ENCODE peak calls at places on chromosomes 1 and 21, in ten cellular contexts. One of them, this sample, is unnamed.

GRCh38 chr1:83717785-83718184 is 281.1 kb downstream of the TTLL7 start:
- DNase-seq in transverse colon: no peak
- DNase-seq in psoas muscle: no peak
- DNase-seq in HepG2: no peak
- DNase-seq in ovary: no peak
- DNase-seq in epithelial cell of esophagus: no peak
- DNase-seq in lower leg skin: no peak
- DNase-seq in left lung: no peak
- DNase-seq in left ventricle myocardium inferior: no peak
- DNase-seq in sigmoid colon: no peak
- DNase-seq in this sample: no peak

GRCh38 chr1:227886993-227887696 is 60.6 kb downstream of the WNT9A start:
- DNase-seq in transverse colon: peak
- DNase-seq in psoas muscle: no peak
- DNase-seq in HepG2: no peak
- DNase-seq in ovary: peak
- DNase-seq in epithelial cell of esophagus: no peak
- DNase-seq in lower leg skin: peak
- DNase-seq in left lung: peak
- DNase-seq in left ventricle myocardium inferior: peak
- DNase-seq in sigmoid colon: peak
- DNase-seq in this sample: peak

GRCh38 chr1:207820568-207821463 is 69.0 kb downstream of the CD46 start:
- DNase-seq in transverse colon: no peak
- DNase-seq in psoas muscle: no peak
- DNase-seq in HepG2: no peak
- DNase-seq in ovary: no peak
- DNase-seq in epithelial cell of esophagus: no peak
- DNase-seq in lower leg skin: no peak
- DNase-seq in left lung: no peak
- DNase-seq in left ventricle myocardium inferior: no peak
- DNase-seq in sigmoid colon: peak
- DNase-seq in this sample: no peak

GRCh38 chr1:22383526-22384291 is 67.9 kb upstream of the ZBTB40 start:
- DNase-seq in transverse colon: no peak
- DNase-seq in psoas muscle: no peak
- DNase-seq in HepG2: no peak
- DNase-seq in ovary: no peak
- DNase-seq in epithelial cell of esophagus: no peak
- DNase-seq in lower leg skin: no peak
- DNase-seq in left lung: no peak
- DNase-seq in left ventricle myocardium inferior: no peak
- DNase-seq in sigmoid colon: no peak
- DNase-seq in this sample: peak

GRCh38 chr1:58447047-58447446 is 99.5 kb downstream of the OMA1 start:
- DNase-seq in transverse colon: no peak
- DNase-seq in psoas muscle: no peak
- DNase-seq in HepG2: no peak
- DNase-seq in ovary: no peak
- DNase-seq in epithelial cell of esophagus: peak
- DNase-seq in lower leg skin: no peak
- DNase-seq in left lung: no peak
- DNase-seq in left ventricle myocardium inferior: no peak
- DNase-seq in sigmoid colon: no peak
- DNase-seq in this sample: no peak

GRCh38 chr1:54884135-54884586 is 2.8 kb downstream of the DHCR24 start:
- DNase-seq in transverse colon: no peak
- DNase-seq in psoas muscle: no peak
- DNase-seq in HepG2: peak
- DNase-seq in ovary: no peak
- DNase-seq in epithelial cell of esophagus: no peak
- DNase-seq in lower leg skin: no peak
- DNase-seq in left lung: no peak
- DNase-seq in left ventricle myocardium inferior: no peak
- DNase-seq in sigmoid colon: no peak
- DNase-seq in this sample: no peak

GRCh38 chr1:40239626-40240025 is 8.1 kb upstream of the TMCO2 start:
- DNase-seq in transverse colon: no peak
- DNase-seq in psoas muscle: no peak
- DNase-seq in HepG2: no peak
- DNase-seq in ovary: no peak
- DNase-seq in epithelial cell of esophagus: no peak
- DNase-seq in lower leg skin: no peak
- DNase-seq in left lung: no peak
- DNase-seq in left ventricle myocardium inferior: no peak
- DNase-seq in sigmoid colon: no peak
- DNase-seq in this sample: no peak

GRCh38 chr1:117732065-117732789 is 126.4 kb downstream of the TENT5C start:
- DNase-seq in transverse colon: no peak
- DNase-seq in psoas muscle: no peak
- DNase-seq in HepG2: no peak
- DNase-seq in ovary: no peak
- DNase-seq in epithelial cell of esophagus: no peak
- DNase-seq in lower leg skin: no peak
- DNase-seq in left lung: no peak
- DNase-seq in left ventricle myocardium inferior: no peak
- DNase-seq in sigmoid colon: no peak
- DNase-seq in this sample: no peak

GRCh38 chr1:11703357-11704225 is 12.1 kb downstream of the DRAXIN start:
- DNase-seq in transverse colon: no peak
- DNase-seq in psoas muscle: no peak
- DNase-seq in HepG2: no peak
- DNase-seq in ovary: no peak
- DNase-seq in epithelial cell of esophagus: no peak
- DNase-seq in lower leg skin: no peak
- DNase-seq in left lung: no peak
- DNase-seq in left ventricle myocardium inferior: no peak
- DNase-seq in sigmoid colon: no peak
- DNase-seq in this sample: no peak

GRCh38 chr1:240906477-240906876 is 294.5 kb upstream of the GREM2 start:
- DNase-seq in transverse colon: peak
- DNase-seq in psoas muscle: no peak
- DNase-seq in HepG2: no peak
- DNase-seq in ovary: no peak
- DNase-seq in epithelial cell of esophagus: no peak
- DNase-seq in lower leg skin: no peak
- DNase-seq in left lung: no peak
- DNase-seq in left ventricle myocardium inferior: no peak
- DNase-seq in sigmoid colon: no peak
- DNase-seq in this sample: no peak

GRCh38 chr1:107477233-107477632 is 336.4 kb downstream of the NTNG1 start:
- DNase-seq in transverse colon: no peak
- DNase-seq in psoas muscle: no peak
- DNase-seq in HepG2: no peak
- DNase-seq in ovary: no peak
- DNase-seq in epithelial cell of esophagus: no peak
- DNase-seq in lower leg skin: no peak
- DNase-seq in left lung: no peak
- DNase-seq in left ventricle myocardium inferior: no peak
- DNase-seq in sigmoid colon: no peak
- DNase-seq in this sample: no peak

GRCh38 chr1:23452011-23452411 is 27.5 kb upstream of the TCEA3 start:
- DNase-seq in transverse colon: peak
- DNase-seq in psoas muscle: peak
- DNase-seq in HepG2: no peak
- DNase-seq in ovary: no peak
- DNase-seq in epithelial cell of esophagus: peak
- DNase-seq in lower leg skin: peak
- DNase-seq in left lung: peak
- DNase-seq in left ventricle myocardium inferior: no peak
- DNase-seq in sigmoid colon: peak
- DNase-seq in this sample: no peak

GRCh38 chr1:246591958-246592357 is 25.7 kb downstream of the CNST start:
- DNase-seq in transverse colon: peak
- DNase-seq in psoas muscle: no peak
- DNase-seq in HepG2: no peak
- DNase-seq in ovary: no peak
- DNase-seq in epithelial cell of esophagus: no peak
- DNase-seq in lower leg skin: no peak
- DNase-seq in left lung: no peak
- DNase-seq in left ventricle myocardium inferior: no peak
- DNase-seq in sigmoid colon: no peak
- DNase-seq in this sample: no peak

GRCh38 chr1:24930703-24931480 is 816 bp upstream of the RUNX3 start:
- DNase-seq in transverse colon: no peak
- DNase-seq in psoas muscle: no peak
- DNase-seq in HepG2: no peak
- DNase-seq in ovary: no peak
- DNase-seq in epithelial cell of esophagus: no peak
- DNase-seq in lower leg skin: no peak
- DNase-seq in left lung: no peak
- DNase-seq in left ventricle myocardium inferior: no peak
- DNase-seq in sigmoid colon: no peak
- DNase-seq in this sample: no peak

GRCh38 chr1:24932725-24933294 is 2.7 kb upstream of the RUNX3 start:
- DNase-seq in transverse colon: no peak
- DNase-seq in psoas muscle: no peak
- DNase-seq in HepG2: no peak
- DNase-seq in ovary: no peak
- DNase-seq in epithelial cell of esophagus: no peak
- DNase-seq in lower leg skin: no peak
- DNase-seq in left lung: no peak
- DNase-seq in left ventricle myocardium inferior: no peak
- DNase-seq in sigmoid colon: no peak
- DNase-seq in this sample: no peak

GRCh38 chr1:24931481-24932221 is 1.6 kb upstream of the RUNX3 start:
- DNase-seq in transverse colon: no peak
- DNase-seq in psoas muscle: no peak
- DNase-seq in HepG2: no peak
- DNase-seq in ovary: no peak
- DNase-seq in epithelial cell of esophagus: no peak
- DNase-seq in lower leg skin: no peak
- DNase-seq in left lung: no peak
- DNase-seq in left ventricle myocardium inferior: no peak
- DNase-seq in sigmoid colon: no peak
- DNase-seq in this sample: no peak

GRCh38 chr1:24933468-24933867 is 3.4 kb upstream of the RUNX3 start:
- DNase-seq in transverse colon: no peak
- DNase-seq in psoas muscle: no peak
- DNase-seq in HepG2: no peak
- DNase-seq in ovary: no peak
- DNase-seq in epithelial cell of esophagus: no peak
- DNase-seq in lower leg skin: no peak
- DNase-seq in left lung: no peak
- DNase-seq in left ventricle myocardium inferior: no peak
- DNase-seq in sigmoid colon: peak
- DNase-seq in this sample: no peak

GRCh38 chr1:24932284-24932683 is 2.2 kb upstream of the RUNX3 start:
- DNase-seq in transverse colon: peak
- DNase-seq in psoas muscle: peak
- DNase-seq in HepG2: no peak
- DNase-seq in ovary: no peak
- DNase-seq in epithelial cell of esophagus: peak
- DNase-seq in lower leg skin: no peak
- DNase-seq in left lung: peak
- DNase-seq in left ventricle myocardium inferior: peak
- DNase-seq in sigmoid colon: no peak
- DNase-seq in this sample: peak
- H3K4me3 ChIP-seq in transverse colon: peak
- H3K4me3 ChIP-seq in psoas muscle: peak
- H3K4me3 ChIP-seq in HepG2: peak
- H3K4me3 ChIP-seq in ovary: no peak
- H3K4me3 ChIP-seq in epithelial cell of esophagus: no peak
- H3K4me3 ChIP-seq in lower leg skin: no peak
- H3K4me3 ChIP-seq in left lung: peak
- H3K4me3 ChIP-seq in left ventricle myocardium inferior: peak
- H3K4me3 ChIP-seq in sigmoid colon: no peak
- H3K4me3 ChIP-seq in this sample: no peak

DNA sequence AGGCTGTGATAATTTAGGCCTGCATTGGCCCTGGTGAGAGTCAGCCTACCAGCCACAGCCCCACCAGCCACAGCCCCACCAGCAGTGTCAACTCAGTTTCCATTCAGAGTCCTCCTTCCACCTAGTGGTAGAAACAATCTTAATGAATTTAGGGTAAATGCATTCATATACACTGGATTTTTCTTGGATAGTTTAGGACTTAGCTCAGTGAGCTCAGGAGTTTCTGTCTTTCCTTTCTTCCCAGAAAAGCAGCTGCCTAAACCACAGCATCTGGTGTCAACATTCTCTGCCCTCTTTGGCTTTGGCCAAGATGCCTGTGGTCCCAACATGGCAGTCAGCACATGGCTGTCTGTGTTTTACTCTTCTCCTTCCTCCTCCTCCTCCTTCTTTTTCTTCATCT is 94.0 kb downstream of the CLIC6 start:
- DNase-seq in transverse colon: no peak
- DNase-seq in psoas muscle: no peak
- DNase-seq in HepG2: no peak
- DNase-seq in ovary: no peak
- DNase-seq in epithelial cell of esophagus: no peak
- DNase-seq in lower leg skin: no peak
- DNase-seq in left lung: no peak
- DNase-seq in left ventricle myocardium inferior: no peak
- DNase-seq in sigmoid colon: no peak
- DNase-seq in this sample: no peak
- TF ChIP-seq CTCF in transverse colon: no peak
- TF ChIP-seq CTCF in psoas muscle: no peak
- TF ChIP-seq CTCF in HepG2: no peak
- TF ChIP-seq CTCF in ovary: no peak
- TF ChIP-seq CTCF in epithelial cell of esophagus: no peak
- TF ChIP-seq CTCF in lower leg skin: no peak
- TF ChIP-seq CTCF in left lung: no peak
- TF ChIP-seq CTCF in left ventricle myocardium inferior: no peak
- TF ChIP-seq CTCF in sigmoid colon: no peak
- TF ChIP-seq CTCF in this sample: no peak

GRCh38 chr1:212699104-212699838 is 369 bp downstream of the BATF3 start:
- DNase-seq in transverse colon: peak
- DNase-seq in psoas muscle: peak
- DNase-seq in HepG2: peak
- DNase-seq in ovary: peak
- DNase-seq in epithelial cell of esophagus: peak
- DNase-seq in lower leg skin: no peak
- DNase-seq in left lung: peak
- DNase-seq in left ventricle myocardium inferior: peak
- DNase-seq in sigmoid colon: peak
- DNase-seq in this sample: peak
- H3K4me3 ChIP-seq in transverse colon: peak
- H3K4me3 ChIP-seq in psoas muscle: peak
- H3K4me3 ChIP-seq in HepG2: peak
- H3K4me3 ChIP-seq in ovary: peak
- H3K4me3 ChIP-seq in epithelial cell of esophagus: peak
- H3K4me3 ChIP-seq in lower leg skin: peak
- H3K4me3 ChIP-seq in left lung: peak
- H3K4me3 ChIP-seq in left ventricle myocardium inferior: peak
- H3K4me3 ChIP-seq in sigmoid colon: peak
- H3K4me3 ChIP-seq in this sample: peak

DNA sequence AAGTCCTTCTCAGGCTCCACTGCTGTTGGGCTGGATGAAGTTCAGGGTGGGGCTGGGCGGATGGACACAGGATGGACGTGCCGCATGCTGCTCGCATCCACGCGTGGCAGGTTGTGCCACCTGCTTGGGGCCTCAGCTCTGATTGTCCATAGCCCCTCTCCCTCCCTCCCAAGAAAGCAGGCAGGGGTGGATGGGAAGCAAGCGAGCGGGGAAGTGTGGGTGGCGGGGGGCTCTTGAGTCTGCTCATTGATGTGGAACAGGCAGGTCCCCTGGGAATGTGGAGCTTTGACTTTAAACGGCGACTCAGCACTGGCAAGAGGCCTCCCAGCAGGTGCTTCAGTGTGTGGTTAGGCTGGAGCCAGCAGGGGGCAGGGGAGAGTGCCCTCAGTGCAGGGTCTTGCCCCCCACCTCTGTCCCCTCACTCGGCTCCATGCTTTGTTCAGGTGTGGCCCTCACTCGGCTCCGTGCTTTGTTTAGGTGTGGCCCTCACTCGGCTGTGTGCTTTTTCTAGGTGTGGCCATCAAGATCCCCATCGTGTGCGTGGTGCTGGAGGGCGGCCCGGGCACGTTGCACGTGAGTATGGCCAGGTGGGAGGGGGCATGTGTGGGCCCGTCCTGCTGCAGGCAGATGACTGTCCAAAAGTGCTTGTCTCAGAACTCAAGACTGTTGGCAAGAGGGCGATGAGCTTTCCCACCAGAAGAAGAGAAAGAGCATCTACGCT is 23.9 kb downstream of the TRPM2 start:
- DNase-seq in transverse colon: no peak
- DNase-seq in psoas muscle: no peak
- DNase-seq in HepG2: no peak
- DNase-seq in ovary: peak
- DNase-seq in epithelial cell of esophagus: no peak
- DNase-seq in lower leg skin: no peak
- DNase-seq in left lung: no peak
- DNase-seq in left ventricle myocardium inferior: no peak
- DNase-seq in sigmoid colon: no peak
- DNase-seq in this sample: no peak
- TF ChIP-seq CTCF in transverse colon: no peak
- TF ChIP-seq CTCF in psoas muscle: no peak
- TF ChIP-seq CTCF in HepG2: peak
- TF ChIP-seq CTCF in ovary: no peak
- TF ChIP-seq CTCF in epithelial cell of esophagus: no peak
- TF ChIP-seq CTCF in lower leg skin: no peak
- TF ChIP-seq CTCF in left lung: no peak
- TF ChIP-seq CTCF in left ventricle myocardium inferior: no peak
- TF ChIP-seq CTCF in sigmoid colon: no peak
- TF ChIP-seq CTCF in this sample: no peak